ENCODE peak calls at places on chromosomes 5 and 9, in four cellular contexts. C, N, E and T are unnamed samples.

GRCh38 chr5:140497897-140498296 is 49.6 kb upstream of the EIF4EBP3 start:
- DNase-seq in E (no peak), N (no peak), C (no peak), T (no peak)

GRCh38 chr9:118423021-118423420 is 718.8 kb downstream of the TLR4 start:
- DNase-seq in E (no peak), N (no peak), C (no peak), T (no peak)

GRCh38 chr9:134181648-134182034 is 17.3 kb upstream of the RNU6ATAC start:
- DNase-seq in C (no peak), N (no peak), E (no peak), T (no peak)

GRCh38 chr5:153476767-153477166 is 13.7 kb upstream of the GRIA1 start:
- DNase-seq in E (no peak), N (no peak), C (no peak), T (no peak)

GRCh38 chr5:146860213-146860891 is 18.2 kb downstream of the PPP2R2B start:
- DNase-seq in E (no peak), N (no peak), C (no peak), T (no peak)

GRCh38 chr9:91289244-91289643 is 72.5 kb downstream of the AUH start:
- DNase-seq in E (no peak), N (no peak), C (no peak), T (no peak)

GRCh38 chr5:118793652-118794051 is 194.7 kb downstream of the DTWD2 start:
- DNase-seq in N (no peak), E (no peak), C (no peak), T (no peak)

GRCh38 chr9:124263800-124264426 is 6.2 kb downstream of the NEK6 start:
- DNase-seq in N (no peak), C (no peak), E (no peak), T (no peak)

GRCh38 chr5:126015244-126016054 is 407.8 kb upstream of the GRAMD2B start:
- DNase-seq in N (peak; percentile 48), C (peak; percentile 25), E (no peak), T (no peak)

GRCh38 chr5:152861231-152861630 is 456.2 kb upstream of the NMUR2 start:
- DNase-seq in N (no peak), E (no peak), C (no peak), T (no peak)

GRCh38 chr5:80275347-80275746 is 19.5 kb upstream of the SERINC5 start:
- DNase-seq in E (peak; percentile 18), N (no peak), C (peak; percentile 65), T (no peak)

GRCh38 chr9:136031741-136032638 is 63.1 kb downstream of the NACC2 start:
- DNase-seq in N (no peak), E (no peak), C (no peak), T (no peak)

GRCh38 chr5:6712136-6712581 is 1.1 kb upstream of the TENT4A start:
- DNase-seq in E (peak; percentile 49), N (peak; percentile 58), C (peak; percentile 49), T (peak; percentile 75)

GRCh38 chr9:77843088-77843985 is 188.3 kb downstream of the GNAQ start:
- DNase-seq in N (no peak), E (no peak), C (no peak), T (no peak)

GRCh38 chr5:11719888-11720481 is 184.3 kb downstream of the CTNND2 start:
- DNase-seq in E (peak; percentile 74), C (peak; percentile 73), N (peak; percentile 45), T (peak; percentile 75)